ENCODE peak calls at places on chromosomes 12 and 14, in seven cellular contexts. V is NCI-H2171; T is stimulated activated CD8-positive, alpha-beta memory T cell treated with anti-CD3 and anti-CD28 coated beads, Interleukin-4, amount 100 ng/mL, for 1 hour; Q is T-helper 17 cell; N is tibial artery; Y is transverse colon; O is psoas muscle. J is an unnamed sample.

GRCh38 chr12:124233041-124233836 is 61.7 kb upstream of the RFLNA start:
- DNase-seq in V (no peak), T (no peak), Q (no peak), N (no peak), Y (no peak), O (no peak), J (no peak)

GRCh38 chr14:69670093-69670492 is 58.7 kb downstream of the SUSD6 start:
- DNase-seq in V (no peak), T (no peak), Q (no peak), N (no peak), Y (no peak), O (no peak), J (no peak)

GRCh38 chr12:107311682-107312081 is 218.3 kb upstream of the CRY1 start:
- DNase-seq in V (no peak), T (no peak), Q (no peak), N (no peak), Y (no peak), O (no peak), J (no peak)

GRCh38 chr14:26917086-26917485 is 319.3 kb upstream of the NOVA1 start:
- DNase-seq in V (no peak), T (no peak), Q (no peak), N (no peak), Y (no peak), O (no peak), J (no peak)

GRCh38 chr12:25756974-25757665 is 201.4 kb upstream of the RASSF8 start:
- DNase-seq in V (no peak), T (no peak), Q (no peak), N (no peak), Y (no peak), O (no peak), J (no peak)

GRCh38 chr12:119772431-119772830 is 104.5 kb downstream of the PRKAB1 start:
- DNase-seq in V (no peak), T (no peak), Q (no peak), N (no peak), Y (no peak), O (no peak), J (no peak)

GRCh38 chr12:101877816-101878811 is 734 bp downstream of the DRAM1 start:
- DNase-seq in V (no peak), T (no peak), Q (no peak), N (peak; percentile 71), Y (peak; percentile 30), O (peak; percentile 37), J (no peak)

GRCh38 chr12:79710707-79711483 is 20.1 kb upstream of the PAWR start:
- DNase-seq in V (no peak), T (no peak), Q (no peak), N (no peak), Y (no peak), O (no peak), J (no peak)

GRCh38 chr12:14824012-14824634 is 10.1 kb upstream of the SMCO3 start:
- DNase-seq in V (no peak), T (no peak), Q (no peak), N (no peak), Y (no peak), O (no peak), J (no peak)

GRCh38 chr14:78595797-78596196 is 425.6 kb downstream of the NRXN3 start:
- DNase-seq in V (peak; percentile 54), T (no peak), Q (no peak), N (no peak), Y (no peak), O (no peak), J (no peak)

GRCh38 chr14:54783660-54784015 is 119.0 kb downstream of the GCH1 start:
- DNase-seq in V (no peak), T (no peak), Q (no peak), N (peak; percentile 45), Y (no peak), O (no peak), J (no peak)

GRCh38 chr12:95674088-95674595 is 116.4 kb downstream of the NTN4 start:
- DNase-seq in V (peak; percentile 55), T (no peak), Q (no peak), N (no peak), Y (no peak), O (no peak), J (no peak)

GRCh38 chr14:81516941-81517797 is 16.5 kb downstream of the SEL1L start:
- DNase-seq in V (no peak), T (no peak), Q (no peak), N (no peak), Y (peak; percentile 30), O (no peak), J (no peak)

GRCh38 chr12:5480218-5480952 is 48.5 kb downstream of the NTF3 start:
- DNase-seq in V (no peak), T (no peak), Q (no peak), N (no peak), Y (no peak), O (no peak), J (no peak)

GRCh38 chr12:46267618-46268348 is 1.1 kb downstream of the SLC38A1 start:
- DNase-seq in V (no peak), T (no peak), Q (peak; percentile 15), N (no peak), Y (no peak), O (peak; percentile 19), J (no peak)

GRCh38 chr14:45699451-45699850 is 446.4 kb upstream of the MIS18BP1 start:
- DNase-seq in V (no peak), T (no peak), Q (no peak), N (no peak), Y (no peak), O (no peak), J (no peak)

GRCh38 chr14:59619071-59619470 is 42.5 kb upstream of the CCDC175 start:
- DNase-seq in V (no peak), T (no peak), Q (no peak), N (no peak), Y (no peak), O (no peak), J (no peak)

GRCh38 chr12:50166776-50167025 is 468 bp downstream of the CERS5 start:
- DNase-seq in V (no peak), T (no peak), Q (no peak), N (no peak), Y (no peak), O (peak; percentile 49), J (no peak)

GRCh38 chr12:26711569-26711968 is 121.4 kb downstream of the ITPR2 start:
- DNase-seq in V (no peak), T (no peak), Q (no peak), N (no peak), Y (no peak), O (no peak), J (no peak)

GRCh38 chr12:72493390-72493789 is 221.2 kb downstream of the TRHDE start:
- DNase-seq in V (no peak), T (no peak), Q (no peak), N (no peak), Y (no peak), O (no peak), J (no peak)

GRCh38 chr12:124927325-124928094 is 13.1 kb upstream of the UBC start:
- DNase-seq in V (no peak), T (peak; percentile 83), Q (peak; percentile 68), N (peak; percentile 94), Y (peak; percentile 95), O (peak; percentile 85), J (peak; percentile 85)

GRCh38 chr12:19970116-19970515 is 398.2 kb upstream of the PDE3A start:
- DNase-seq in V (no peak), T (no peak), Q (no peak), N (no peak), Y (no peak), O (no peak), J (no peak)

GRCh38 chr14:60649815-60650381 is 621 bp upstream of the SIX1 start:
- DNase-seq in V (no peak), T (no peak), Q (no peak), N (peak; percentile 66), Y (no peak), O (no peak), J (no peak)

GRCh38 chr12:50102186-50102585 is 1.6 kb upstream of the GPD1 start:
- DNase-seq in V (no peak), T (no peak), Q (no peak), N (no peak), Y (no peak), O (no peak), J (no peak)

GRCh38 chr12:53298154-53298553 is 1.3 kb upstream of the MYG1 start:
- DNase-seq in V (no peak), T (no peak), Q (no peak), N (no peak), Y (no peak), O (no peak), J (no peak)

GRCh38 chr12:112822056-112822455 is 30.5 kb downstream of the RPH3A start:
- DNase-seq in V (peak; percentile 83), T (no peak), Q (no peak), N (no peak), Y (no peak), O (no peak), J (no peak)

GRCh38 chr12:94841904-94842610 is 161.4 kb downstream of the NDUFA12 start:
- DNase-seq in V (no peak), T (no peak), Q (no peak), N (no peak), Y (no peak), O (no peak), J (no peak)

GRCh38 chr12:121400332-121401139 is 618 bp downstream of the RNF34 start:
- DNase-seq in V (peak; percentile 19), T (peak; percentile 24), Q (no peak), N (peak; percentile 72), Y (peak; percentile 52), O (peak; percentile 53), J (peak; percentile 47)

GRCh38 chr14:75418779-75419768 is 8.7 kb upstream of the JDP2 start:
- DNase-seq in V (no peak), T (no peak), Q (no peak), N (no peak), Y (peak; percentile 84), O (no peak), J (no peak)